ENCODE peak calls at places on chromosomes 11 and 22, in nine cellular contexts. Q is GM06990; X is stomach; Y is mesenchymal stem cell; B is AG09309; N is lower lobe of right lung; F is bronchial epithelial cell; G is fibroblast of the aortic adventitia; A is CD8-positive, alpha-beta memory T cell. C is an unnamed sample.

GRCh38 chr22:23369054-23369685 is 188.9 kb downstream of the BCR start:
- DNase-seq in Y (no peak), F (no peak), N (no peak), Q (no peak), B (no peak), G (no peak), A (no peak), X (no peak), C (no peak)

GRCh38 chr11:16612801-16613400 is 125.5 kb upstream of the C11orf58 start:
- DNase-seq in B (no peak), Q (no peak), Y (peak), A (no peak), N (no peak), X (no peak), F (no peak), G (no peak), C (no peak)

GRCh38 chr11:132648841-132649240 is 883.5 kb downstream of the OPCML start:
- DNase-seq in Y (peak), A (no peak), Q (no peak), G (no peak), N (no peak), B (peak), F (no peak), X (no peak), C (no peak)

GRCh38 chr11:93668171-93668570 is 6.7 kb downstream of the CEP295 start:
- DNase-seq in G (peak), N (no peak), Y (no peak), A (no peak), B (no peak), X (no peak), Q (no peak), F (no peak), C (no peak)

GRCh38 chr11:122803306-122803705 is 35.0 kb upstream of the CRTAM start:
- DNase-seq in A (no peak), G (peak), Y (peak), N (no peak), Q (no peak), B (peak), X (no peak), F (peak), C (no peak)

GRCh38 chr11:235180-235997 is 753 bp downstream of the SIRT3 start:
- DNase-seq in F (peak), B (no peak), N (no peak), A (no peak), X (no peak), G (peak), Y (no peak), Q (no peak), C (peak)

GRCh38 chr22:17597217-17597616 is 31.3 kb downstream of the ATP6V1E1 start:
- DNase-seq in Y (peak), A (no peak), B (no peak), F (no peak), X (no peak), G (no peak), N (no peak), Q (no peak), C (no peak)

GRCh38 chr22:19663286-19663815 is 51.0 kb upstream of the SEPTIN5 start:
- DNase-seq in Y (peak), X (peak), N (peak), B (peak), G (peak), Q (no peak), F (peak), A (no peak), C (no peak)

GRCh38 chr11:84906995-84907394 is 720.1 kb downstream of the DLG2 start:
- DNase-seq in N (no peak), F (peak), B (peak), X (no peak), Q (no peak), Y (no peak), G (no peak), A (no peak), C (no peak)

GRCh38 chr22:29855611-29856181 is 17.6 kb upstream of the ASCC2 start:
- DNase-seq in B (no peak), G (no peak), Q (no peak), N (no peak), F (no peak), X (no peak), Y (no peak), A (no peak), C (peak)

GRCh38 chr11:134040386-134041297 is 28.2 kb upstream of the JAM3 start:
- DNase-seq in F (peak), G (no peak), Y (peak), N (no peak), X (no peak), B (no peak), A (no peak), Q (no peak), C (no peak)

GRCh38 chr22:49724893-49725489 is 102.7 kb downstream of the BRD1 start:
- DNase-seq in Y (peak), A (peak), Q (peak), G (no peak), B (no peak), F (no peak), N (peak), X (peak), C (no peak)

GRCh38 chr11:37786214-37786755 is 1188.2 kb upstream of the RAG2 start:
- DNase-seq in Y (peak), F (peak), A (no peak), X (no peak), B (no peak), Q (no peak), G (peak), N (no peak), C (no peak)

GRCh38 chr11:65639623-65640482 is 2.0 kb downstream of the SIPA1 start:
- DNase-seq in Q (peak), F (no peak), B (no peak), X (no peak), A (peak), G (no peak), Y (no peak), N (peak), C (no peak)

GRCh38 chr11:12696911-12697581 is 22.8 kb downstream of the TEAD1 start:
- DNase-seq in F (peak), N (no peak), G (no peak), Q (no peak), Y (no peak), B (no peak), A (no peak), X (no peak), C (no peak)

GRCh38 chr22:25453058-25453457 is 111.4 kb upstream of the GRK3 start:
- DNase-seq in A (no peak), B (no peak), G (no peak), N (no peak), X (no peak), Q (no peak), F (no peak), Y (no peak), C (no peak)

GRCh38 chr22:49934891-49935557 is 16.6 kb downstream of the CRELD2 start:
- DNase-seq in Y (peak), F (no peak), B (no peak), A (peak), Q (peak), N (peak), X (peak), G (peak), C (peak)

GRCh38 chr11:76689861-76690260 is 19.3 kb upstream of the LRRC32 start:
- DNase-seq in X (no peak), A (no peak), N (no peak), Q (no peak), B (no peak), F (no peak), Y (no peak), G (no peak), C (no peak)

GRCh38 chr22:36734171-36735058 is 30.9 kb upstream of the CACNG2 start:
- DNase-seq in Y (no peak), G (peak), N (no peak), B (peak), X (peak), A (no peak), F (no peak), Q (no peak), C (no peak)

GRCh38 chr22:27460596-27461347 is 340.8 kb downstream of the MN1 start:
- DNase-seq in B (no peak), Y (no peak), G (peak), N (no peak), A (no peak), X (no peak), Q (no peak), F (no peak), C (no peak)

GRCh38 chr22:50627452-50627913 is 469 bp downstream of the ARSA start:
- DNase-seq in B (no peak), A (peak), X (peak), Q (no peak), F (no peak), Y (peak), N (no peak), G (no peak), C (no peak)

GRCh38 chr11:97732011-97732632 is 1288.6 kb upstream of the CNTN5 start:
- DNase-seq in G (no peak), A (no peak), Q (no peak), Y (no peak), B (no peak), F (peak), N (no peak), X (no peak), C (no peak)

GRCh38 chr22:40939202-40939601 is 12.0 kb upstream of the RBX1 start:
- DNase-seq in G (no peak), X (no peak), B (no peak), N (no peak), F (peak), Q (peak), A (no peak), Y (no peak), C (no peak)

GRCh38 chr11:65491614-65492386 is 7.0 kb upstream of the MALAT1 start:
- DNase-seq in N (peak), B (peak), G (peak), Y (peak), X (peak), A (no peak), Q (peak), F (peak), C (peak)

GRCh38 chr22:27397036-27397947 is 404.3 kb downstream of the MN1 start:
- DNase-seq in N (no peak), F (no peak), Y (peak), G (peak), B (no peak), A (no peak), Q (no peak), X (no peak), C (no peak)

GRCh38 chr11:22930816-22931594 is 70.7 kb upstream of the CCDC179 start:
- DNase-seq in X (no peak), Q (no peak), G (no peak), Y (no peak), N (no peak), A (no peak), B (no peak), F (no peak), C (no peak)

GRCh38 chr11:46387919-46388618 is 3.5 kb downstream of the CHRM4 start:
- DNase-seq in G (peak), Y (no peak), F (no peak), B (no peak), Q (no peak), X (no peak), N (no peak), A (no peak), C (no peak)

GRCh38 chr22:21937821-21938070 is 14.9 kb downstream of the PPM1F start:
- DNase-seq in X (no peak), A (no peak), B (peak), F (peak), N (no peak), Y (no peak), Q (no peak), G (peak), C (no peak)
- H3K4me3 ChIP-seq in X (peak), A (peak), B (peak), F (no peak), N (peak), Y (peak), Q (no peak), G (peak), C (peak)

DNA sequence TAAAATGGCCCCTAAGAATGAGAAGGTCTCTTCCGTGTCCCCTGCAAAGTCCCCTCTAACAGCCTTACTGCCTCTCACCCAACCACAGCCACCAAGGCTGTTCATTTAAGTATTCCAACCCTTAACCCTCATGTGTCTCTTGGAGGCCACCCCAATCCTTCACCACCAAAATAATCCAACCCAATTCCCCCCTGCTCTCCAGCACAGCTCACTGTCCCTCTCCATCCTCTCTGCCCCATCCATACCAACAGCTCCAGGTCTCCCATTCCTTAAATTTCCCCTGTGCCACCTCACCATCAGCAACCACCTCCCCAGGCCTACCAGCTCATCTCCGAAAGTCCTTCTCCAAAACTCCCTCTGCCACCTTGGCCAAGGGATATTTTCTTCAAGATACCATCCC is 1.4 kb downstream of the FAM168A start:
- DNase-seq in B (no peak), G (no peak), X (no peak), F (no peak), N (no peak), A (no peak), Y (no peak), Q (no peak), C (no peak)
- H3K4me3 ChIP-seq in B (peak), G (peak), X (peak), F (no peak), N (peak), A (peak), Y (peak), Q (peak), C (no peak)

GRCh38 chr11:9386901-9387300 is 2.4 kb downstream of the IPO7 start:
- DNase-seq in F (no peak), A (no peak), G (no peak), X (no peak), Y (peak), N (no peak), B (no peak), Q (no peak), C (no peak)

GRCh38 chr11:9385288-9385902 is 943 bp downstream of the IPO7 start:
- DNase-seq in X (peak), B (no peak), A (peak), Q (no peak), F (peak), Y (no peak), N (no peak), G (peak), C (no peak)

GRCh38 chr11:9380773-9381172 is 3.7 kb upstream of the IPO7 start:
- DNase-seq in N (no peak), X (no peak), F (no peak), B (no peak), Y (no peak), G (no peak), Q (no peak), A (no peak), C (no peak)

GRCh38 chr11:9384535-9385287 is at the start of gene IPO7:
- DNase-seq in N (peak), G (peak), Q (peak), Y (peak), A (peak), X (peak), B (peak), F (peak), C (peak)

DNA sequence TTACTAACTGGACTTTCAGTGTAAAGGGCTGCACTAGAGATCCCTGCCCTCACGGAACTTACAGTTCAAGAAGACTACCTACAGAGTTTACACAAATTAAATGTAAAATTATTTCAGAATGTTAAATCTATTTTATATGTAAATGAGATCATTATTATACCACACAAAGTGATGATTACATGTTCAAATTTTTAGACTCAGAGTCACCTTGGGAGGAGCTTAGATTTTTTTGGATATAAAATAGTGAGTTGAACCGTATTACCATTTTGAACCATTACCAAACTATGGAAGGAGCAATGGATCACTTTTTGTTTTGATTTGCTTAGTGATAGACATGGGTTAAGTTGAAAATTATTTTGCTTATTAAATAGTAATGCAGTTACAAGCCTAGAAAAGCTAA is 1.6 kb downstream of the IPO7 start:
- DNase-seq in B (no peak), Y (no peak), X (no peak), F (peak), G (no peak), A (no peak), N (no peak), Q (no peak), C (no peak)
- H3K4me3 ChIP-seq in B (peak), Y (peak), X (peak), F (peak), G (peak), A (no peak), N (peak), Q (peak), C (no peak)

DNA sequence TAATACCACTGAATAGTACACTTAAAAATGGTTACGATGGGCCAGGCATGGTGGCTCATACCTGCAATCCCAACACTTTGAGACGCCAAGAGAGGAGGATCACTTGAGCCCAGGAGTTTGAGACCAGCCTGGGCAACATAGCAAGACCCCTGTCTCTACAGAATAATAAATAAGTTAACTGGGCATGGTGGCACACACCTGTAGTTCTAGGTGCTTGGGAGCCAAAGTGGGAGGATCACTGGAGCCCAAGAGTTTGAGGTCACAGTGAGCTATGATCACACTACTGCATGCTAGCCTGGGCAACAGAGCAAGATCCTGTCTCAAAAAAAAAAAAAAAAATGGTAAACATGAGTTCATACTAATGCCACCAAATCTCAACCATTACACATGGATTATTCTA is 61.3 kb downstream of the CD6 start:
- DNase-seq in G (no peak), Y (no peak), F (no peak), X (no peak), N (no peak), Q (no peak), A (no peak), B (no peak), C (no peak)
- H3K4me3 ChIP-seq in G (no peak), Y (no peak), F (no peak), X (no peak), N (no peak), Q (no peak), A (no peak), B (no peak), C (no peak)

GRCh38 chr11:79471071-79471470 is 30.2 kb upstream of the TENM4 start:
- DNase-seq in X (no peak), G (no peak), N (no peak), A (no peak), F (no peak), B (no peak), Q (no peak), Y (no peak), C (no peak)

DNA sequence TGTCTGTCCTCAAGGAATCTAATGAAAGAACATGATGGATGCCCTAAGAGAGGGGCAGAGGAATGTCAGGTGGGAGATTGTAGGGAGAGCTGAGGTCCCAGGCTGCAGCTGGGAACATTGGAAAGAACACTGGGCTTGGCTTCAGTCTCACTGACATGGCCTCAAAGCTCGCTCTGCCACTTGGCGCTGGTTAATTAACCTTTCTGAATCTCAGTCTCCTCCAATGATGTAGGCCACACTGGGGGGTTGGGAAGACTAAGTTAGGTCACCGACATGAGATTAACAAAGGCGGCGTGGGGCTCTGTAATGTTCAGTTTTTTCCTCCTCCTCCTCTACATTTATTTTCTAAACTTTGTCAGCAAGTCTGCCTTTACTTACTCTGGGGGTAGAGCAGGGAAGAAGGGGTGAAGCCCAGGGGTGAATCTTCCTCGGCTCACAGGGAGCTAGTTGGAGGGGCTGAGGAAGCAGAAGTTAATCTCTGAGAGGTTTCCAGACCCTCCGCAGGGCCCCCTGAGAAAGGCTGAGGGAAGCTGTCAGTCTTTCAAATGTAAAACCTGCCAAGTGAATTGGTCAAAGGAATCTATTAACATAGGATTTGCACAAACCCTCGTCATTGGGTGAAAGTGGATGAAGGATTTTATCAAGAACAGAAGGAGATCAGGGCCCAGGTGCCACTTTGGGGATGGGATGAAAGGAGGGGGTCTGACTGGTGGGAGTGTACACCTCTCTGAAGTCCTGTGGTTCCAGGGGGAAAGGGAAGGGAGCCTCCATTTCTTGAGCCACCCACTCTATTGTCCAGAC is 32.1 kb upstream of the TENM4 start:
- DNase-seq in B (no peak), Q (no peak), N (no peak), G (no peak), X (no peak), F (no peak), A (no peak), Y (no peak), C (no peak)
- H3K4me3 ChIP-seq in B (no peak), Q (no peak), N (no peak), G (no peak), X (no peak), F (no peak), A (no peak), Y (no peak), C (no peak)

GRCh38 chr11:7578276-7578955 is 64.6 kb downstream of the PPFIBP2 start:
- DNase-seq in X (no peak), A (no peak), B (no peak), Q (no peak), Y (no peak), G (no peak), N (no peak), F (no peak), C (no peak)

GRCh38 chr11:7576671-7577225 is 62.9 kb downstream of the PPFIBP2 start:
- DNase-seq in G (peak), Y (no peak), Q (no peak), F (no peak), X (no peak), A (no peak), N (no peak), B (no peak), C (no peak)

GRCh38 chr11:7577226-7577882 is 63.6 kb downstream of the PPFIBP2 start:
- DNase-seq in Q (no peak), A (no peak), G (peak), Y (peak), X (peak), F (no peak), N (no peak), B (no peak), C (no peak)

GRCh38 chr11:7579226-7579825 is 65.5 kb downstream of the PPFIBP2 start:
- DNase-seq in X (no peak), F (no peak), Y (peak), G (peak), Q (no peak), A (no peak), N (no peak), B (no peak), C (no peak)

GRCh38 chr11:7577883-7578242 is 64.1 kb downstream of the PPFIBP2 start:
- DNase-seq in F (peak), B (no peak), G (peak), A (no peak), Y (peak), X (no peak), Q (no peak), N (no peak), C (no peak)
- H3K4me3 ChIP-seq in F (no peak), B (peak), G (peak), A (no peak), Y (peak), X (peak), Q (no peak), N (peak), C (no peak)

GRCh38 chr11:40292636-40293585 is 1166.5 kb downstream of the LRRC4C start:
- DNase-seq in Q (no peak), A (no peak), B (no peak), G (no peak), X (no peak), Y (peak), F (no peak), N (no peak), C (no peak)

GRCh38 chr11:40291304-40292100 is 1168.0 kb downstream of the LRRC4C start:
- DNase-seq in N (no peak), Y (peak), B (no peak), A (no peak), X (no peak), F (no peak), G (no peak), Q (no peak), C (no peak)

GRCh38 chr11:40289370-40289769 is 1170.1 kb downstream of the LRRC4C start:
- DNase-seq in A (no peak), Q (no peak), B (no peak), G (no peak), Y (no peak), N (no peak), X (no peak), F (no peak), C (no peak)

GRCh38 chr11:40288212-40288803 is 1171.1 kb downstream of the LRRC4C start:
- DNase-seq in Q (no peak), Y (peak), A (no peak), X (no peak), F (no peak), N (no peak), G (no peak), B (no peak), C (no peak)

GRCh38 chr11:40290031-40290650 is 1169.3 kb downstream of the LRRC4C start:
- DNase-seq in F (peak), B (no peak), Y (peak), A (no peak), G (no peak), Q (no peak), X (no peak), N (no peak), C (no peak)
- H3K4me3 ChIP-seq in F (no peak), B (no peak), Y (no peak), A (no peak), G (no peak), Q (no peak), X (no peak), N (no peak), C (no peak)

C was measured in right lobe of liver.